ENCODE peak calls at places on chromosomes 7 and 10, in seven cellular contexts. F is transverse colon, V is ovary, T is Peyer's patch, G is heart left ventricle, U is uterus, M is GM12892. O is an unnamed sample.
A peak's percentile ranks its signal among the peaks of the same experiment; 100 is the strongest.

GRCh38 chr7:50502001-50502684 is 52.0 kb upstream of the FIGNL1 start:
- DNase-seq in F (peak; percentile 55), V (peak; percentile 61), T (no peak), G (peak; percentile 80), U (peak; percentile 85), M (no peak), O (peak; percentile 53)

GRCh38 chr7:156616269-156617202 is 24.0 kb upstream of the RNF32 start:
- DNase-seq in F (peak; percentile 58), V (no peak), T (no peak), G (no peak), U (no peak), M (no peak), O (no peak)

GRCh38 chr10:18583575-18584270 is 67.7 kb downstream of the NSUN6 start:
- DNase-seq in F (no peak), V (no peak), T (no peak), G (no peak), U (no peak), M (no peak), O (no peak)

GRCh38 chr7:70093496-70093895 is 495.2 kb downstream of the AUTS2 start:
- DNase-seq in F (no peak), V (no peak), T (no peak), G (no peak), U (no peak), M (no peak), O (no peak)

GRCh38 chr10:124492266-124492665 is 30.6 kb downstream of the LHPP start:
- DNase-seq in F (no peak), V (no peak), T (no peak), G (no peak), U (no peak), M (no peak), O (peak; percentile 56)

GRCh38 chr7:123410273-123410928 is 124.0 kb downstream of the IQUB start:
- DNase-seq in F (no peak), V (peak; percentile 44), T (no peak), G (peak; percentile 44), U (peak; percentile 27), M (no peak), O (no peak)

GRCh38 chr7:2128601-2129375 is 104.0 kb downstream of the MAD1L1 start:
- DNase-seq in F (no peak), V (no peak), T (no peak), G (no peak), U (no peak), M (no peak), O (no peak)

GRCh38 chr7:92797693-92798092 is 38.7 kb downstream of the CDK6 start:
- DNase-seq in F (no peak), V (no peak), T (no peak), G (peak; percentile 50), U (no peak), M (no peak), O (no peak)

GRCh38 chr10:132884041-132884440 is 58.3 kb downstream of the CFAP46 start:
- DNase-seq in F (no peak), V (no peak), T (no peak), G (peak; percentile 9), U (no peak), M (no peak), O (peak; percentile 73)

GRCh38 chr10:79937661-79938226 is 11.2 kb downstream of the SFTPD start:
- DNase-seq in F (no peak), V (no peak), T (no peak), G (no peak), U (no peak), M (no peak), O (peak; percentile 60)

GRCh38 chr10:49157229-49157628 is 23.4 kb upstream of the FAM170B start:
- DNase-seq in F (no peak), V (no peak), T (no peak), G (no peak), U (no peak), M (no peak), O (no peak)

GRCh38 chr7:45652630-45653029 is 78.5 kb downstream of the ADCY1 start:
- DNase-seq in F (no peak), V (no peak), T (no peak), G (no peak), U (no peak), M (no peak), O (no peak)

GRCh38 chr7:122643248-122643647 is 55.7 kb downstream of the RNF133 start:
- DNase-seq in F (no peak), V (no peak), T (no peak), G (no peak), U (no peak), M (no peak), O (no peak)

GRCh38 chr7:100626530-100627237 is 14.3 kb downstream of the MOSPD3 start:
- DNase-seq in F (peak; percentile 93), V (peak; percentile 83), T (peak; percentile 86), G (peak; percentile 82), U (peak; percentile 86), M (peak; percentile 97), O (peak; percentile 95)

GRCh38 chr7:130893441-130893894 is 159.5 kb upstream of the KLF14 start:
- DNase-seq in F (no peak), V (no peak), T (no peak), G (no peak), U (no peak), M (no peak), O (no peak)

GRCh38 chr7:135744938-135745701 is 3.5 kb downstream of the FAM180A start:
- DNase-seq in F (no peak), V (no peak), T (no peak), G (no peak), U (no peak), M (no peak), O (no peak)

GRCh38 chr10:126227762-126228134 is 160.5 kb downstream of the ADAM12 start:
- DNase-seq in F (no peak), V (no peak), T (no peak), G (no peak), U (no peak), M (no peak), O (no peak)

GRCh38 chr7:135188298-135188984 is 17.9 kb upstream of the CYREN start:
- DNase-seq in F (no peak), V (no peak), T (no peak), G (no peak), U (no peak), M (no peak), O (peak; percentile 59)

GRCh38 chr10:7300327-7300726 is 110.5 kb downstream of the SFMBT2 start:
- DNase-seq in F (no peak), V (no peak), T (no peak), G (peak; percentile 26), U (peak; percentile 43), M (no peak), O (no peak)

GRCh38 chr10:52451817-52452216 is 137.7 kb downstream of the DKK1 start:
- DNase-seq in F (no peak), V (no peak), T (no peak), G (no peak), U (no peak), M (no peak), O (no peak)

GRCh38 chr10:48833674-48834073 is 106.0 kb downstream of the LRRC18 start:
- DNase-seq in F (no peak), V (no peak), T (no peak), G (no peak), U (no peak), M (no peak), O (no peak)

GRCh38 chr10:118243907-118244306 is 98.2 kb downstream of the FAM204A start:
- DNase-seq in F (no peak), V (no peak), T (no peak), G (no peak), U (no peak), M (no peak), O (no peak)

GRCh38 chr10:8665322-8665721 is 610.8 kb downstream of the GATA3 start:
- DNase-seq in F (no peak), V (no peak), T (no peak), G (no peak), U (no peak), M (no peak), O (no peak)

GRCh38 chr10:8659982-8660381 is 605.5 kb downstream of the GATA3 start:
- DNase-seq in F (no peak), V (no peak), T (no peak), G (no peak), U (no peak), M (no peak), O (no peak)

GRCh38 chr10:8663131-8663530 is 608.6 kb downstream of the GATA3 start:
- DNase-seq in F (no peak), V (no peak), T (no peak), G (no peak), U (no peak), M (no peak), O (no peak)
- TF ChIP-seq POLR2A in F (no peak), V (no peak), T (no peak), G (no peak), U (no peak), M (no peak), O (no peak)

GRCh38 chr7:65239324-65239706 is 134.3 kb upstream of the ZNF92 start:
- DNase-seq in F (no peak), V (no peak), T (no peak), G (no peak), U (no peak), M (no peak), O (no peak)

GRCh38 chr7:65238785-65239184 is 134.9 kb upstream of the ZNF92 start:
- DNase-seq in F (no peak), V (no peak), T (no peak), G (no peak), U (no peak), M (no peak), O (no peak)

GRCh38 chr7:65235586-65235985 is 138.1 kb upstream of the ZNF92 start:
- DNase-seq in F (no peak), V (no peak), T (no peak), G (no peak), U (no peak), M (no peak), O (peak; percentile 45)

GRCh38 chr7:65239707-65240352 is 133.8 kb upstream of the ZNF92 start:
- DNase-seq in F (no peak), V (peak; percentile 18), T (no peak), G (peak; percentile 35), U (no peak), M (no peak), O (no peak)
- TF ChIP-seq POLR2A in F (no peak), V (no peak), T (no peak), G (no peak), U (no peak), M (no peak), O (no peak)

GRCh38 chr7:22565315-22565811 is 65.4 kb upstream of the STEAP1B start:
- DNase-seq in F (no peak), V (no peak), T (no peak), G (peak; percentile 43), U (no peak), M (no peak), O (no peak)
- TF ChIP-seq POLR2A in F (no peak), V (no peak), T (no peak), G (no peak), U (no peak), M (no peak), O (no peak)

DNA sequence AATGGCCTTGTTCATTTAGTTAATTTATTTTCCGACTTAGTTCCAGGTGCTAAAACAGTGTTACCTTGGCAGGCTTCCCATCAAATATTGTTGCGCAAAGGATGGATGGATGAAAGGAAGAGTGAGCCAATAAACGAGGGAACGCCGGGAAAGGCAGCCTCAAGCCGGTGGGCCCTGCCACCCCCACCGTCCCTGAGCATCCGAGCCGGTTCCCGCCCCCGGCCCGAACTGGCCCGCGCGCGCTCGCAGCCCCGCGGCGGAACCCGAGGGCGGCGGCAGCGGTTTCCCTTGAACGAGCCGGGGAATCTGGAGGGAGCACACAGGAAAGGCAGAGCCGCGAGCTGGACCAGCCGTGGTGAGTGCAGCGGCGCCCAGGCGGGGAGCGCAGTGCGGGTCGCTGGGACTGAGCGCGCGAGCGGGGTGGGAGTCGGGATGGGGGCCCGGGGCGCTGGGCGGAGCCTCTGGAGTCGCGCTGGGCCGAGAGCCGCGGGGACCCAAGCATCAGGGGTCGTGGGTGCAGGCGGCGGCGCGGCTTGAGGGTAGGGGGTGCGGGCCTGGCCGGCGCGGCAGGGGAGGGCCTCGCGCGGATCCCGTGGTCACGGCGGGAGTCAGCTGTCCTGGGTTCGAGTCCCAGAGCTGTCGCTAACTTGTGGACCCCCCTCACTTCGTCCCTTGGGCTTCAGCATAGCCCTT is at the start of gene AGK:
- DNase-seq in F (peak; percentile 69), V (peak; percentile 73), T (peak; percentile 59), G (peak; percentile 79), U (peak; percentile 76), M (peak; percentile 73), O (peak; percentile 93)
- TF ChIP-seq POLR2A in F (peak; percentile 14), V (no peak), T (peak; percentile 20), G (no peak), U (peak; percentile 22), M (peak; percentile 96), O (no peak)